ENCODE peak calls at places on chromosomes 12 and 14, in six cellular contexts. A, G, N, U, F and D are unnamed samples. For H3K9me3, the result is how much of the 10 kb centered on the place peaks cover.

GRCh38 chr14:56809262-56810215 is 740 bp downstream of the OTX2 start:
- DNase-seq in A (no peak), G (no peak), N (no peak), U (no peak), F (no peak), D (no peak)

GRCh38 chr14:33484264-33484663 is 466.6 kb downstream of the EGLN3 start:
- DNase-seq in A (no peak), G (no peak), N (no peak), U (no peak), F (no peak), D (no peak)

GRCh38 chr14:92277031-92277430 is 45.9 kb upstream of the SLC24A4 start:
- DNase-seq in A (no peak), G (no peak), N (no peak), U (no peak), F (no peak), D (no peak)

GRCh38 chr14:31934767-31935266 is 142.3 kb upstream of the ARHGAP5 start:
- DNase-seq in A (peak), G (no peak), N (no peak), U (peak), F (peak), D (no peak)

GRCh38 chr12:92108651-92109050 is 37.0 kb downstream of the BTG1 start:
- DNase-seq in A (no peak), G (no peak), N (no peak), U (no peak), F (peak), D (no peak)

GRCh38 chr14:24270537-24271133 is 762 bp downstream of the RABGGTA start:
- DNase-seq in A (no peak), G (no peak), N (no peak), U (no peak), F (no peak), D (no peak)

GRCh38 chr12:126093911-126094310 is 1028.7 kb downstream of the AACS start:
- DNase-seq in A (no peak), G (no peak), N (no peak), U (no peak), F (no peak), D (no peak)

GRCh38 chr12:71981149-71981548 is 42.5 kb downstream of the TPH2 start:
- DNase-seq in A (no peak), G (no peak), N (no peak), U (no peak), F (no peak), D (no peak)

GRCh38 chr14:89911018-89911919 is 43.3 kb downstream of the EFCAB11 start:
- DNase-seq in A (no peak), G (no peak), N (peak), U (no peak), F (peak), D (no peak)

GRCh38 chr14:26157517-26157916 is 440.3 kb downstream of the NOVA1 start:
- DNase-seq in A (no peak), G (no peak), N (no peak), U (no peak), F (no peak), D (no peak)

GRCh38 chr12:53147181-53147580 is 33.3 kb upstream of the ZNF740 start:
- DNase-seq in A (no peak), G (no peak), N (no peak), U (no peak), F (no peak), D (no peak)

GRCh38 chr12:105417732-105418131 is 87.2 kb downstream of the C12orf75 start:
- DNase-seq in A (no peak), G (no peak), N (no peak), U (no peak), F (no peak), D (no peak)

GRCh38 chr14:91458612-91459011 is 41.0 kb upstream of the CCDC88C start:
- DNase-seq in A (no peak), G (no peak), N (no peak), U (no peak), F (no peak), D (no peak)

GRCh38 chr14:104686624-104687517 is 2.5 kb upstream of the INF2 start:
- DNase-seq in A (peak), G (no peak), N (no peak), U (peak), F (peak), D (peak)

GRCh38 chr12:104603545-104603973 is 146.8 kb downstream of the CHST11 start:
- DNase-seq in A (no peak), G (no peak), N (no peak), U (no peak), F (no peak), D (no peak)

GRCh38 chr14:53354331-53354730 is 201.2 kb upstream of the DDHD1 start:
- DNase-seq in A (no peak), G (no peak), N (no peak), U (no peak), F (no peak), D (no peak)

GRCh38 chr12:123032736-123033391 is 52.4 kb downstream of the ARL6IP4 start:
- DNase-seq in A (no peak), G (no peak), N (no peak), U (no peak), F (no peak), D (no peak)

GRCh38 chr12:73465106-73465505 is 1072.5 kb upstream of the ATXN7L3B start:
- DNase-seq in A (no peak), G (no peak), N (no peak), U (no peak), F (no peak), D (no peak)

GRCh38 chr12:14167005-14167628 is 185.7 kb upstream of the GRIN2B start:
- DNase-seq in A (peak), G (no peak), N (no peak), U (peak), F (no peak), D (peak)
- H3K9me3 ChIP-seq in A (under half), G (under half), N (under half), U (under half), F (under half), D (under half)

GRCh38 chr12:34386016-34386415 is 363.7 kb downstream of the ALG10 start:
- DNase-seq in A (no peak), G (no peak), N (no peak), U (no peak), F (no peak), D (no peak)
- H3K9me3 ChIP-seq in A (under half), G (under half), N (under half), U (half or more), F (under half), D (under half)

GRCh38 chr14:105860615-105861580 is 334.5 kb downstream of the TMEM121 start:
- DNase-seq in A (peak), G (no peak), N (peak), U (no peak), F (peak), D (peak)
- H3K9me3 ChIP-seq in A (under half), G (under half), N (under half), U (under half), F (under half), D (under half)

DNA sequence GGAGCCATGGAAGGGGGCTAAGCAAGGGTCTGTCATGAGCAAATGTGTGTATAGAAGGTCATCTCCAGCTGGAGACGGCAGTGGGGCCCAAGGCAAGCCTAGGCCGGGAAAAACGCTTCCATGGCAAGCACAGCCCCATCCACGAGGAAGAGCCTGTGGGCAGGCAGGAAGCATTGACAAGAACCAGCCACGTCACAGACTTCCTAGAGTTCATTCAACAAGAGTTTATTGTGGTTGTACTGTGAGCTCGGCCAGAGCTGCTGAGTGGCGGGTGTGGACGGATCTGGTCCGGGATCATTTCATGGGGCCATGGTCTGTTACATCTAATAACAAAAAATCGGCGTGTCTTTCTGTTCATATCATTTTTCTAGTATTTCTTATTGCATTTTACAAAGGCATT is 311.7 kb downstream of the TMEM121 start:
- DNase-seq in A (no peak), G (no peak), N (no peak), U (no peak), F (no peak), D (no peak)
- H3K9me3 ChIP-seq in A (under half), G (under half), N (under half), U (under half), F (under half), D (under half)

DNA sequence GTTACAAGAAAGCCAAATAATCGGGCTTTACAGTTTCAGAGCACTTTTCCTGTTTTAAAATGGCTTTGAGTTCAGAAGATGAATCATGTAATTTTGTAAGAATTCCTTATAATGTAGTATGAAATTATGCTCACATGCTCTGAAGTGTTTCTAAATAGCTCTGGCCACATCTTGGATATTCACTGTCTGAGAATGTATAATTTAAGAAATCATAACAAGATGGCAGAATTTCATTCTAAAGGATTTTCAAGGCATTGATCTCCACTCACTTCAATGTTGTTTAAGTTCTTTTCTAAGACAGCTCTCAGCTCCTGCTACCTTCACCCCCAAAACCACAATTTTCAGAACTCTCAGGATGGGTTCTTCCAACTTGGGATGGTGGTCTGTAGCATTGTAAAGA is 180.1 kb downstream of the DACT1 start:
- DNase-seq in A (no peak), G (no peak), N (no peak), U (no peak), F (no peak), D (no peak)
- H3K9me3 ChIP-seq in A (under half), G (under half), N (under half), U (under half), F (under half), D (under half)

DNA sequence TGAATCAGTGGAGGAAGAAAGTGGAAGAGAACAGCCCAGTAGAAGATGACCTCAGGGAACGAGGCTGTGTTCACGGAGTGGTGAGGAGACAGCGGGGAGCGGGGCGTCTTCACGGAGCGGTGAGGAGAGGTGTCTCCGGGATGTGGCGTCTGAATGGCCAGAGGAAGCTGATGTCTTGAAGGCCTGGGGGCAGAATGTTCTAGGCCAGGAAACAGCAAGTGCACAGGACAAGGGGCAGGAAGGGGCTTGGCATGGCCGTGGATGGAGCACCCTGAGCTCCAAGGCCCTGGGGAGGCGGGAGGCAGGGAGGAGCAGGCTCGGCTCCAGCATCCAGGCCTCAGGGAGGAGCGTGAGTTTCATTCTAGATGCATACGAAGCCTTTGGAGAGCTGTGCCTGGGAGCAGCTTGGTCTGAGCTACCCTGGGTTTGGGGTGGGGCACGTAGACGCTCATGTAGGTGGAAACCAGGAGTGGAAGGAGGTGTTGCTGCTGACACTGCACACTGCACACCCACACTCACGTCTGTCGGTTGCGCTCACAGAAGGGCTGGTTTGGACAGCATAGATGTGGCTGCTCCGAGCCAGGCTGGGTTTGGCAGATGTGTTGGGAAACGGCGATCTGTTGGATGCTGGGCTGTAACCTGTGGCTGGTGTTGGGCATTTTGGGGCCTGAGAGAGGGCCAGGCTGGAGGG is 131.6 kb downstream of the ADGRD1 start:
- DNase-seq in A (peak), G (no peak), N (peak), U (no peak), F (peak), D (no peak)
- H3K9me3 ChIP-seq in A (under half), G (under half), N (under half), U (under half), F (under half), D (under half)

GRCh38 chr14:29462772-29463171 is 464.9 kb downstream of the PRKD1 start:
- DNase-seq in A (no peak), G (no peak), N (no peak), U (no peak), F (no peak), D (no peak)
- H3K9me3 ChIP-seq in A (under half), G (under half), N (under half), U (under half), F (under half), D (under half)

DNA sequence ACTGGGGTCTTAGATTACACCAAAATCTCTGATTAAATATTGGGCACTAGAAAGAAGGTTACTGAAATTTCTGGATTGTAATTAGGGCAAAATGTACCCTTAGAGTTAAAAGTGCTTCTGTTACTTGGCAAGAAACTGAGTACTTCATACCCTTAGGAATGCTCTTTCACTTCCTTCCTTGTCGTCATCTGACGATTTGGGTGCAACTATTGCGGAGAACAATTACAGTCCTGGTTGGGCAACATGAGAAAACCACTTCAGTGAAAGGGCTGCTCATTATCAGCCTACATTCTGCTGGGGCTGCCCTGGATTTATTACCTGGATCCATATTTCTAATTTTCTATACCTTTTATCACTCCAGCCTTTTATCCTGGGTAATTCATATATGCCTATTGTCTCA is 348.5 kb upstream of the MDGA2 start:
- DNase-seq in A (no peak), G (no peak), N (no peak), U (no peak), F (no peak), D (no peak)
- H3K9me3 ChIP-seq in A (under half), G (under half), N (under half), U (under half), F (under half), D (under half)

DNA sequence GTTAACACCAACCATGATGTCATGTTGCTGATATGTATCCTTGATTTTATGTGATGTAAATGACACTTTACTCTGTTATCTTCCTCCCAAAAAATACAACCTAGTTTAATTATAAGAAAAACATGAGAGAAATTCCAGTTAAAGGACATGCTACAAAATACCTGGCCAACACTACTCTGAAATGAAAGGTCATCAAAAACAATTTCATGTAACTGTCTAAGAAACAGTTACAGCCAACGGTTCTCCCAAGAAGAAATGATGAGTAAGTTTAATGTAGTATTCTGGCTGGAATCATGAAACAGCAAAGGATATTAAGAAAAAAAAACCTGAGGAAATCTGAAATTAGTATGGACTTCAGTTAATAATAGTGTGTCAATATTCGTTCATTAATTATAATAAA is 653.3 kb upstream of the FOXG1 start:
- DNase-seq in A (no peak), G (no peak), N (no peak), U (no peak), F (no peak), D (no peak)
- H3K9me3 ChIP-seq in A (under half), G (under half), N (under half), U (under half), F (under half), D (under half)